ENCODE peak calls at places on chromosomes 12 and 14, in six cellular contexts. One of them, this sample, is unnamed.

GRCh38 chr12:101455685-101456084 is 19.5 kb upstream of the SPIC start:
- DNase-seq in Calu3: no peak
- DNase-seq in T-cell: peak; percentile 21
- DNase-seq in NCI-H1048: no peak
- DNase-seq in HT1080: peak; percentile 28
- DNase-seq in astrocyte of the cerebellum: no peak
- DNase-seq in this sample: no peak

GRCh38 chr12:78194448-78194847 is 363.8 kb downstream of the NAV3 start:
- DNase-seq in Calu3: no peak
- DNase-seq in HT1080: peak; percentile 81
- DNase-seq in T-cell: no peak
- DNase-seq in NCI-H1048: no peak
- DNase-seq in astrocyte of the cerebellum: peak; percentile 94
- DNase-seq in this sample: no peak

GRCh38 chr14:74684444-74684843 is 28.4 kb downstream of the AREL1 start:
- DNase-seq in NCI-H1048: no peak
- DNase-seq in astrocyte of the cerebellum: no peak
- DNase-seq in Calu3: no peak
- DNase-seq in T-cell: no peak
- DNase-seq in HT1080: no peak
- DNase-seq in this sample: no peak

GRCh38 chr12:89212339-89212771 is 139.9 kb downstream of the DUSP6 start:
- DNase-seq in T-cell: no peak
- DNase-seq in HT1080: no peak
- DNase-seq in NCI-H1048: no peak
- DNase-seq in astrocyte of the cerebellum: no peak
- DNase-seq in Calu3: no peak
- DNase-seq in this sample: no peak

GRCh38 chr12:80821513-80822000 is 104.8 kb downstream of the MYF5 start:
- DNase-seq in NCI-H1048: no peak
- DNase-seq in Calu3: no peak
- DNase-seq in T-cell: no peak
- DNase-seq in astrocyte of the cerebellum: no peak
- DNase-seq in HT1080: no peak
- DNase-seq in this sample: no peak

GRCh38 chr12:94165670-94166069 is 17.3 kb downstream of the PLXNC1 start:
- DNase-seq in astrocyte of the cerebellum: no peak
- DNase-seq in Calu3: no peak
- DNase-seq in T-cell: no peak
- DNase-seq in HT1080: no peak
- DNase-seq in NCI-H1048: no peak
- DNase-seq in this sample: no peak

GRCh38 chr14:37083599-37083998 is 88.8 kb downstream of the SLC25A21 start:
- DNase-seq in HT1080: no peak
- DNase-seq in T-cell: no peak
- DNase-seq in astrocyte of the cerebellum: no peak
- DNase-seq in NCI-H1048: no peak
- DNase-seq in Calu3: no peak
- DNase-seq in this sample: no peak

GRCh38 chr14:77097006-77097688 is 911 bp upstream of the CIPC start:
- DNase-seq in astrocyte of the cerebellum: no peak
- DNase-seq in HT1080: peak; percentile 21
- DNase-seq in T-cell: no peak
- DNase-seq in NCI-H1048: no peak
- DNase-seq in Calu3: no peak
- DNase-seq in this sample: no peak

GRCh38 chr12:47975816-47976215 is 12.4 kb downstream of the TMEM106C start:
- DNase-seq in Calu3: no peak
- DNase-seq in astrocyte of the cerebellum: no peak
- DNase-seq in HT1080: no peak
- DNase-seq in T-cell: no peak
- DNase-seq in NCI-H1048: no peak
- DNase-seq in this sample: no peak

GRCh38 chr14:99742074-99742473 is 51.1 kb upstream of the EML1 start:
- DNase-seq in HT1080: no peak
- DNase-seq in Calu3: no peak
- DNase-seq in T-cell: no peak
- DNase-seq in NCI-H1048: no peak
- DNase-seq in astrocyte of the cerebellum: no peak
- DNase-seq in this sample: no peak

GRCh38 chr12:119838781-119839180 is 38.3 kb downstream of the CIT start:
- DNase-seq in T-cell: no peak
- DNase-seq in NCI-H1048: no peak
- DNase-seq in astrocyte of the cerebellum: no peak
- DNase-seq in Calu3: no peak
- DNase-seq in HT1080: no peak
- DNase-seq in this sample: no peak

GRCh38 chr12:53059434-53060063 is 9.7 kb downstream of the TNS2 start:
- DNase-seq in Calu3: no peak
- DNase-seq in T-cell: no peak
- DNase-seq in astrocyte of the cerebellum: no peak
- DNase-seq in NCI-H1048: no peak
- DNase-seq in HT1080: no peak
- DNase-seq in this sample: no peak

GRCh38 chr12:121494093-121494787 is 86.6 kb downstream of the KDM2B start:
- DNase-seq in T-cell: peak; percentile 54
- DNase-seq in NCI-H1048: no peak
- DNase-seq in Calu3: peak; percentile 68
- DNase-seq in HT1080: no peak
- DNase-seq in astrocyte of the cerebellum: no peak
- DNase-seq in this sample: peak; percentile 63

GRCh38 chr12:51001799-51002198 is 24.4 kb downstream of the SLC11A2 start:
- DNase-seq in NCI-H1048: no peak
- DNase-seq in T-cell: no peak
- DNase-seq in Calu3: no peak
- DNase-seq in astrocyte of the cerebellum: no peak
- DNase-seq in HT1080: no peak
- DNase-seq in this sample: no peak

GRCh38 chr14:87805315-87805723 is 187.7 kb downstream of the GALC start:
- DNase-seq in T-cell: peak; percentile 2
- DNase-seq in Calu3: peak; percentile 66
- DNase-seq in HT1080: peak; percentile 47
- DNase-seq in astrocyte of the cerebellum: peak; percentile 6
- DNase-seq in NCI-H1048: no peak
- DNase-seq in this sample: peak; percentile 33

GRCh38 chr12:103519632-103520031 is 23.9 kb upstream of the C12orf42 start:
- DNase-seq in astrocyte of the cerebellum: no peak
- DNase-seq in NCI-H1048: no peak
- DNase-seq in T-cell: no peak
- DNase-seq in HT1080: no peak
- DNase-seq in Calu3: no peak
- DNase-seq in this sample: no peak

GRCh38 chr12:121300083-121300819 is 3.7 kb upstream of the CAMKK2 start:
- DNase-seq in NCI-H1048: no peak
- DNase-seq in T-cell: no peak
- DNase-seq in Calu3: no peak
- DNase-seq in HT1080: no peak
- DNase-seq in astrocyte of the cerebellum: no peak
- DNase-seq in this sample: no peak

GRCh38 chr12:71589478-71589881 is 74.2 kb downstream of the ZFC3H1 start:
- DNase-seq in astrocyte of the cerebellum: no peak
- DNase-seq in HT1080: peak; percentile 67
- DNase-seq in Calu3: no peak
- DNase-seq in NCI-H1048: no peak
- DNase-seq in T-cell: no peak
- DNase-seq in this sample: no peak

GRCh38 chr12:79301181-79301580 is 389.6 kb downstream of the PAWR start:
- DNase-seq in astrocyte of the cerebellum: no peak
- DNase-seq in T-cell: no peak
- DNase-seq in NCI-H1048: no peak
- DNase-seq in Calu3: no peak
- DNase-seq in HT1080: no peak
- DNase-seq in this sample: no peak

GRCh38 chr12:96981053-96981452 is 74.0 kb downstream of the NEDD1 start:
- DNase-seq in T-cell: no peak
- DNase-seq in astrocyte of the cerebellum: peak; percentile 64
- DNase-seq in Calu3: no peak
- DNase-seq in NCI-H1048: no peak
- DNase-seq in HT1080: peak; percentile 80
- DNase-seq in this sample: no peak

GRCh38 chr12:3275171-3276041 is 198.2 kb downstream of the TSPAN9 start:
- DNase-seq in HT1080: peak; percentile 62
- DNase-seq in Calu3: peak; percentile 85
- DNase-seq in T-cell: peak; percentile 58
- DNase-seq in astrocyte of the cerebellum: peak; percentile 49
- DNase-seq in NCI-H1048: peak; percentile 38
- DNase-seq in this sample: peak; percentile 63

GRCh38 chr14:99881011-99881410 is 87.8 kb downstream of the EML1 start:
- DNase-seq in T-cell: no peak
- DNase-seq in NCI-H1048: no peak
- DNase-seq in Calu3: no peak
- DNase-seq in astrocyte of the cerebellum: no peak
- DNase-seq in HT1080: no peak
- DNase-seq in this sample: no peak

GRCh38 chr12:15823360-15824128 is 34.4 kb upstream of the EPS8 start:
- DNase-seq in Calu3: peak; percentile 15
- DNase-seq in HT1080: no peak
- DNase-seq in astrocyte of the cerebellum: no peak
- DNase-seq in NCI-H1048: no peak
- DNase-seq in T-cell: no peak
- DNase-seq in this sample: no peak

GRCh38 chr14:27623782-27624181 is 1025.9 kb upstream of the NOVA1 start:
- DNase-seq in HT1080: no peak
- DNase-seq in astrocyte of the cerebellum: no peak
- DNase-seq in NCI-H1048: no peak
- DNase-seq in T-cell: no peak
- DNase-seq in Calu3: no peak
- DNase-seq in this sample: no peak

GRCh38 chr14:34843011-34843554 is 32.1 kb downstream of the BAZ1A start:
- DNase-seq in Calu3: no peak
- DNase-seq in astrocyte of the cerebellum: peak; percentile 29
- DNase-seq in T-cell: no peak
- DNase-seq in NCI-H1048: no peak
- DNase-seq in HT1080: peak; percentile 82
- DNase-seq in this sample: no peak

GRCh38 chr14:73758392-73759182 is 44.4 kb upstream of the PNMA1 start:
- DNase-seq in Calu3: peak; percentile 90
- DNase-seq in astrocyte of the cerebellum: no peak
- DNase-seq in HT1080: peak; percentile 75
- DNase-seq in T-cell: peak; percentile 68
- DNase-seq in NCI-H1048: peak; percentile 30
- DNase-seq in this sample: peak; percentile 71

GRCh38 chr14:102805454-102805891 is 28.2 kb downstream of the TRAF3 start:
- DNase-seq in HT1080: peak; percentile 86
- DNase-seq in Calu3: no peak
- DNase-seq in NCI-H1048: no peak
- DNase-seq in astrocyte of the cerebellum: peak; percentile 69
- DNase-seq in T-cell: no peak
- DNase-seq in this sample: peak; percentile 14

GRCh38 chr12:45730842-45731336 is 1.4 kb downstream of the ARID2 start:
- DNase-seq in Calu3: no peak
- DNase-seq in T-cell: peak; percentile 19
- DNase-seq in HT1080: no peak
- DNase-seq in NCI-H1048: no peak
- DNase-seq in astrocyte of the cerebellum: no peak
- DNase-seq in this sample: no peak

GRCh38 chr12:58967551-58967950 is 47.2 kb upstream of the LRIG3 start:
- DNase-seq in HT1080: no peak
- DNase-seq in NCI-H1048: no peak
- DNase-seq in T-cell: no peak
- DNase-seq in astrocyte of the cerebellum: no peak
- DNase-seq in Calu3: no peak
- DNase-seq in this sample: no peak

GRCh38 chr12:51845451-51845850 is 3.1 kb downstream of the FIGNL2 start:
- DNase-seq in NCI-H1048: no peak
- DNase-seq in Calu3: no peak
- DNase-seq in T-cell: no peak
- DNase-seq in astrocyte of the cerebellum: no peak
- DNase-seq in HT1080: no peak
- DNase-seq in this sample: no peak

GRCh38 chr14:102733326-102733725 is 43.9 kb upstream of the TRAF3 start:
- DNase-seq in HT1080: no peak
- DNase-seq in T-cell: no peak
- DNase-seq in Calu3: no peak
- DNase-seq in astrocyte of the cerebellum: no peak
- DNase-seq in NCI-H1048: no peak
- DNase-seq in this sample: no peak

GRCh38 chr12:108371801-108372344 is 32.8 kb upstream of the CMKLR1 start:
- DNase-seq in T-cell: no peak
- DNase-seq in HT1080: peak; percentile 42
- DNase-seq in NCI-H1048: no peak
- DNase-seq in Calu3: no peak
- DNase-seq in astrocyte of the cerebellum: peak; percentile 22
- DNase-seq in this sample: no peak

GRCh38 chr12:108098374-108098773 is 30.7 kb upstream of the WSCD2 start:
- DNase-seq in Calu3: no peak
- DNase-seq in T-cell: no peak
- DNase-seq in astrocyte of the cerebellum: no peak
- DNase-seq in HT1080: no peak
- DNase-seq in NCI-H1048: no peak
- DNase-seq in this sample: no peak

GRCh38 chr12:124296916-124297351 is 2.0 kb downstream of the RFLNA start:
- DNase-seq in Calu3: no peak
- DNase-seq in T-cell: no peak
- DNase-seq in HT1080: no peak
- DNase-seq in astrocyte of the cerebellum: no peak
- DNase-seq in NCI-H1048: no peak
- DNase-seq in this sample: no peak

GRCh38 chr12:47534695-47535094 is 171.1 kb downstream of the RPAP3 start:
- DNase-seq in NCI-H1048: no peak
- DNase-seq in astrocyte of the cerebellum: peak; percentile 18
- DNase-seq in T-cell: no peak
- DNase-seq in HT1080: no peak
- DNase-seq in Calu3: no peak
- DNase-seq in this sample: no peak

This sample was measured in T-helper 9 cell.